ENCODE peak calls at places on chromosomes 5 and 9, in ten cellular contexts. One of them, this sample, is unnamed.

GRCh38 chr9:120711841-120712538 is 2.3 kb downstream of the MEGF9 start:
- DNase-seq in testis: no peak
- DNase-seq in T47D: no peak
- DNase-seq in stimulated activated CD4-positive, alpha-beta T cell treated with anti-CD3 and anti-CD28 coated beads, Interleukin-1b, Interleukin-23, amount 100 ng/mL, for 48 hours: no peak
- DNase-seq in stimulated activated CD8-positive, alpha-beta memory T cell treated with anti-CD3 and anti-CD28 coated beads, Interleukin-12 subunit alpha, Interleukin-12 subunit beta, amount 100 ng/mL, for 1 hour: no peak
- DNase-seq in NCI-H1092 treated with DMSO at 0.1 percent for 48 hours: no peak
- DNase-seq in activated CD8-positive, alpha-beta memory T cell treated with anti-CD3 and anti-CD28 coated beads for 4 hours: no peak
- DNase-seq in GM13977: no peak
- DNase-seq in HS-27A: no peak
- DNase-seq in astrocyte of the spinal cord: no peak
- DNase-seq in this sample: no peak

GRCh38 chr5:98722188-98722587 is 51.3 kb upstream of the RGMB start:
- DNase-seq in T47D: no peak
- DNase-seq in testis: no peak
- DNase-seq in astrocyte of the spinal cord: peak; percentile 9
- DNase-seq in NCI-H1092 treated with DMSO at 0.1 percent for 48 hours: no peak
- DNase-seq in GM13977: no peak
- DNase-seq in stimulated activated CD4-positive, alpha-beta T cell treated with anti-CD3 and anti-CD28 coated beads, Interleukin-1b, Interleukin-23, amount 100 ng/mL, for 48 hours: no peak
- DNase-seq in stimulated activated CD8-positive, alpha-beta memory T cell treated with anti-CD3 and anti-CD28 coated beads, Interleukin-12 subunit alpha, Interleukin-12 subunit beta, amount 100 ng/mL, for 1 hour: no peak
- DNase-seq in HS-27A: no peak
- DNase-seq in activated CD8-positive, alpha-beta memory T cell treated with anti-CD3 and anti-CD28 coated beads for 4 hours: no peak
- DNase-seq in this sample: no peak

GRCh38 chr5:97229196-97229595 is 46.1 kb upstream of the RIOK2 start:
- DNase-seq in stimulated activated CD4-positive, alpha-beta T cell treated with anti-CD3 and anti-CD28 coated beads, Interleukin-1b, Interleukin-23, amount 100 ng/mL, for 48 hours: no peak
- DNase-seq in HS-27A: no peak
- DNase-seq in astrocyte of the spinal cord: no peak
- DNase-seq in NCI-H1092 treated with DMSO at 0.1 percent for 48 hours: no peak
- DNase-seq in testis: no peak
- DNase-seq in GM13977: no peak
- DNase-seq in activated CD8-positive, alpha-beta memory T cell treated with anti-CD3 and anti-CD28 coated beads for 4 hours: no peak
- DNase-seq in stimulated activated CD8-positive, alpha-beta memory T cell treated with anti-CD3 and anti-CD28 coated beads, Interleukin-12 subunit alpha, Interleukin-12 subunit beta, amount 100 ng/mL, for 1 hour: no peak
- DNase-seq in T47D: no peak
- DNase-seq in this sample: no peak

GRCh38 chr5:81400375-81400774 is 6.4 kb upstream of the ACOT12 start:
- DNase-seq in HS-27A: no peak
- DNase-seq in astrocyte of the spinal cord: no peak
- DNase-seq in T47D: no peak
- DNase-seq in stimulated activated CD8-positive, alpha-beta memory T cell treated with anti-CD3 and anti-CD28 coated beads, Interleukin-12 subunit alpha, Interleukin-12 subunit beta, amount 100 ng/mL, for 1 hour: no peak
- DNase-seq in testis: no peak
- DNase-seq in stimulated activated CD4-positive, alpha-beta T cell treated with anti-CD3 and anti-CD28 coated beads, Interleukin-1b, Interleukin-23, amount 100 ng/mL, for 48 hours: no peak
- DNase-seq in activated CD8-positive, alpha-beta memory T cell treated with anti-CD3 and anti-CD28 coated beads for 4 hours: no peak
- DNase-seq in NCI-H1092 treated with DMSO at 0.1 percent for 48 hours: no peak
- DNase-seq in GM13977: no peak
- DNase-seq in this sample: no peak

GRCh38 chr5:169874626-169875025 is 105.7 kb downstream of the INSYN2B start:
- DNase-seq in stimulated activated CD4-positive, alpha-beta T cell treated with anti-CD3 and anti-CD28 coated beads, Interleukin-1b, Interleukin-23, amount 100 ng/mL, for 48 hours: no peak
- DNase-seq in testis: no peak
- DNase-seq in HS-27A: no peak
- DNase-seq in astrocyte of the spinal cord: no peak
- DNase-seq in stimulated activated CD8-positive, alpha-beta memory T cell treated with anti-CD3 and anti-CD28 coated beads, Interleukin-12 subunit alpha, Interleukin-12 subunit beta, amount 100 ng/mL, for 1 hour: no peak
- DNase-seq in T47D: no peak
- DNase-seq in GM13977: no peak
- DNase-seq in NCI-H1092 treated with DMSO at 0.1 percent for 48 hours: no peak
- DNase-seq in activated CD8-positive, alpha-beta memory T cell treated with anti-CD3 and anti-CD28 coated beads for 4 hours: no peak
- DNase-seq in this sample: no peak

GRCh38 chr5:142008813-142009212 is 4.0 kb downstream of the GNPDA1 start:
- DNase-seq in NCI-H1092 treated with DMSO at 0.1 percent for 48 hours: no peak
- DNase-seq in GM13977: no peak
- DNase-seq in stimulated activated CD4-positive, alpha-beta T cell treated with anti-CD3 and anti-CD28 coated beads, Interleukin-1b, Interleukin-23, amount 100 ng/mL, for 48 hours: no peak
- DNase-seq in stimulated activated CD8-positive, alpha-beta memory T cell treated with anti-CD3 and anti-CD28 coated beads, Interleukin-12 subunit alpha, Interleukin-12 subunit beta, amount 100 ng/mL, for 1 hour: no peak
- DNase-seq in testis: no peak
- DNase-seq in activated CD8-positive, alpha-beta memory T cell treated with anti-CD3 and anti-CD28 coated beads for 4 hours: no peak
- DNase-seq in HS-27A: no peak
- DNase-seq in T47D: no peak
- DNase-seq in astrocyte of the spinal cord: no peak
- DNase-seq in this sample: no peak

GRCh38 chr9:99826579-99826978 is 4.9 kb downstream of the NR4A3 start:
- DNase-seq in stimulated activated CD4-positive, alpha-beta T cell treated with anti-CD3 and anti-CD28 coated beads, Interleukin-1b, Interleukin-23, amount 100 ng/mL, for 48 hours: no peak
- DNase-seq in stimulated activated CD8-positive, alpha-beta memory T cell treated with anti-CD3 and anti-CD28 coated beads, Interleukin-12 subunit alpha, Interleukin-12 subunit beta, amount 100 ng/mL, for 1 hour: no peak
- DNase-seq in NCI-H1092 treated with DMSO at 0.1 percent for 48 hours: no peak
- DNase-seq in GM13977: no peak
- DNase-seq in activated CD8-positive, alpha-beta memory T cell treated with anti-CD3 and anti-CD28 coated beads for 4 hours: no peak
- DNase-seq in HS-27A: no peak
- DNase-seq in T47D: no peak
- DNase-seq in testis: no peak
- DNase-seq in astrocyte of the spinal cord: no peak
- DNase-seq in this sample: no peak

GRCh38 chr5:136021016-136021405 is 7.8 kb upstream of the TGFBI start:
- DNase-seq in testis: no peak
- DNase-seq in stimulated activated CD8-positive, alpha-beta memory T cell treated with anti-CD3 and anti-CD28 coated beads, Interleukin-12 subunit alpha, Interleukin-12 subunit beta, amount 100 ng/mL, for 1 hour: no peak
- DNase-seq in NCI-H1092 treated with DMSO at 0.1 percent for 48 hours: no peak
- DNase-seq in activated CD8-positive, alpha-beta memory T cell treated with anti-CD3 and anti-CD28 coated beads for 4 hours: no peak
- DNase-seq in GM13977: no peak
- DNase-seq in HS-27A: no peak
- DNase-seq in stimulated activated CD4-positive, alpha-beta T cell treated with anti-CD3 and anti-CD28 coated beads, Interleukin-1b, Interleukin-23, amount 100 ng/mL, for 48 hours: no peak
- DNase-seq in astrocyte of the spinal cord: no peak
- DNase-seq in T47D: no peak
- DNase-seq in this sample: no peak

GRCh38 chr5:53482717-53483638 is 2.5 kb downstream of the FST start:
- DNase-seq in testis: peak; percentile 34
- DNase-seq in stimulated activated CD8-positive, alpha-beta memory T cell treated with anti-CD3 and anti-CD28 coated beads, Interleukin-12 subunit alpha, Interleukin-12 subunit beta, amount 100 ng/mL, for 1 hour: no peak
- DNase-seq in astrocyte of the spinal cord: peak; percentile 29
- DNase-seq in HS-27A: no peak
- DNase-seq in NCI-H1092 treated with DMSO at 0.1 percent for 48 hours: no peak
- DNase-seq in activated CD8-positive, alpha-beta memory T cell treated with anti-CD3 and anti-CD28 coated beads for 4 hours: no peak
- DNase-seq in stimulated activated CD4-positive, alpha-beta T cell treated with anti-CD3 and anti-CD28 coated beads, Interleukin-1b, Interleukin-23, amount 100 ng/mL, for 48 hours: no peak
- DNase-seq in T47D: no peak
- DNase-seq in GM13977: peak; percentile 37
- DNase-seq in this sample: no peak

GRCh38 chr5:127312131-127312530 is 21.5 kb downstream of the MEGF10 start:
- DNase-seq in astrocyte of the spinal cord: no peak
- DNase-seq in stimulated activated CD8-positive, alpha-beta memory T cell treated with anti-CD3 and anti-CD28 coated beads, Interleukin-12 subunit alpha, Interleukin-12 subunit beta, amount 100 ng/mL, for 1 hour: no peak
- DNase-seq in stimulated activated CD4-positive, alpha-beta T cell treated with anti-CD3 and anti-CD28 coated beads, Interleukin-1b, Interleukin-23, amount 100 ng/mL, for 48 hours: no peak
- DNase-seq in testis: no peak
- DNase-seq in NCI-H1092 treated with DMSO at 0.1 percent for 48 hours: peak; percentile 49
- DNase-seq in T47D: no peak
- DNase-seq in HS-27A: no peak
- DNase-seq in activated CD8-positive, alpha-beta memory T cell treated with anti-CD3 and anti-CD28 coated beads for 4 hours: no peak
- DNase-seq in GM13977: no peak
- DNase-seq in this sample: no peak

GRCh38 chr5:136781464-136781863 is 416.1 kb upstream of the TRPC7 start:
- DNase-seq in stimulated activated CD4-positive, alpha-beta T cell treated with anti-CD3 and anti-CD28 coated beads, Interleukin-1b, Interleukin-23, amount 100 ng/mL, for 48 hours: no peak
- DNase-seq in activated CD8-positive, alpha-beta memory T cell treated with anti-CD3 and anti-CD28 coated beads for 4 hours: no peak
- DNase-seq in stimulated activated CD8-positive, alpha-beta memory T cell treated with anti-CD3 and anti-CD28 coated beads, Interleukin-12 subunit alpha, Interleukin-12 subunit beta, amount 100 ng/mL, for 1 hour: no peak
- DNase-seq in GM13977: no peak
- DNase-seq in T47D: no peak
- DNase-seq in HS-27A: no peak
- DNase-seq in testis: no peak
- DNase-seq in NCI-H1092 treated with DMSO at 0.1 percent for 48 hours: no peak
- DNase-seq in astrocyte of the spinal cord: peak; percentile 63
- DNase-seq in this sample: no peak

GRCh38 chr5:37615184-37615583 is 224.7 kb downstream of the GDNF start:
- DNase-seq in T47D: no peak
- DNase-seq in stimulated activated CD8-positive, alpha-beta memory T cell treated with anti-CD3 and anti-CD28 coated beads, Interleukin-12 subunit alpha, Interleukin-12 subunit beta, amount 100 ng/mL, for 1 hour: no peak
- DNase-seq in GM13977: no peak
- DNase-seq in activated CD8-positive, alpha-beta memory T cell treated with anti-CD3 and anti-CD28 coated beads for 4 hours: no peak
- DNase-seq in NCI-H1092 treated with DMSO at 0.1 percent for 48 hours: no peak
- DNase-seq in testis: no peak
- DNase-seq in HS-27A: peak; percentile 68
- DNase-seq in astrocyte of the spinal cord: peak; percentile 94
- DNase-seq in stimulated activated CD4-positive, alpha-beta T cell treated with anti-CD3 and anti-CD28 coated beads, Interleukin-1b, Interleukin-23, amount 100 ng/mL, for 48 hours: no peak
- DNase-seq in this sample: no peak

GRCh38 chr9:78858266-78858665 is 561.3 kb downstream of the PSAT1 start:
- DNase-seq in testis: no peak
- DNase-seq in stimulated activated CD8-positive, alpha-beta memory T cell treated with anti-CD3 and anti-CD28 coated beads, Interleukin-12 subunit alpha, Interleukin-12 subunit beta, amount 100 ng/mL, for 1 hour: no peak
- DNase-seq in GM13977: no peak
- DNase-seq in stimulated activated CD4-positive, alpha-beta T cell treated with anti-CD3 and anti-CD28 coated beads, Interleukin-1b, Interleukin-23, amount 100 ng/mL, for 48 hours: no peak
- DNase-seq in activated CD8-positive, alpha-beta memory T cell treated with anti-CD3 and anti-CD28 coated beads for 4 hours: no peak
- DNase-seq in T47D: no peak
- DNase-seq in astrocyte of the spinal cord: no peak
- DNase-seq in HS-27A: no peak
- DNase-seq in NCI-H1092 treated with DMSO at 0.1 percent for 48 hours: no peak
- DNase-seq in this sample: no peak

GRCh38 chr5:132417010-132417439 is 47.5 kb downstream of the SLC22A5 start:
- DNase-seq in T47D: no peak
- DNase-seq in testis: no peak
- DNase-seq in stimulated activated CD4-positive, alpha-beta T cell treated with anti-CD3 and anti-CD28 coated beads, Interleukin-1b, Interleukin-23, amount 100 ng/mL, for 48 hours: no peak
- DNase-seq in stimulated activated CD8-positive, alpha-beta memory T cell treated with anti-CD3 and anti-CD28 coated beads, Interleukin-12 subunit alpha, Interleukin-12 subunit beta, amount 100 ng/mL, for 1 hour: no peak
- DNase-seq in GM13977: no peak
- DNase-seq in HS-27A: no peak
- DNase-seq in astrocyte of the spinal cord: no peak
- DNase-seq in NCI-H1092 treated with DMSO at 0.1 percent for 48 hours: no peak
- DNase-seq in activated CD8-positive, alpha-beta memory T cell treated with anti-CD3 and anti-CD28 coated beads for 4 hours: no peak
- DNase-seq in this sample: no peak

GRCh38 chr9:134533850-134534585 is 107.6 kb upstream of the COL5A1 start:
- DNase-seq in NCI-H1092 treated with DMSO at 0.1 percent for 48 hours: no peak
- DNase-seq in astrocyte of the spinal cord: peak; percentile 62
- DNase-seq in testis: no peak
- DNase-seq in GM13977: no peak
- DNase-seq in stimulated activated CD8-positive, alpha-beta memory T cell treated with anti-CD3 and anti-CD28 coated beads, Interleukin-12 subunit alpha, Interleukin-12 subunit beta, amount 100 ng/mL, for 1 hour: no peak
- DNase-seq in activated CD8-positive, alpha-beta memory T cell treated with anti-CD3 and anti-CD28 coated beads for 4 hours: no peak
- DNase-seq in HS-27A: no peak
- DNase-seq in stimulated activated CD4-positive, alpha-beta T cell treated with anti-CD3 and anti-CD28 coated beads, Interleukin-1b, Interleukin-23, amount 100 ng/mL, for 48 hours: no peak
- DNase-seq in T47D: no peak
- DNase-seq in this sample: peak; percentile 60

GRCh38 chr9:135521608-135522095 is 412 bp downstream of the LCN1 start:
- DNase-seq in stimulated activated CD8-positive, alpha-beta memory T cell treated with anti-CD3 and anti-CD28 coated beads, Interleukin-12 subunit alpha, Interleukin-12 subunit beta, amount 100 ng/mL, for 1 hour: no peak
- DNase-seq in stimulated activated CD4-positive, alpha-beta T cell treated with anti-CD3 and anti-CD28 coated beads, Interleukin-1b, Interleukin-23, amount 100 ng/mL, for 48 hours: no peak
- DNase-seq in testis: no peak
- DNase-seq in T47D: no peak
- DNase-seq in astrocyte of the spinal cord: no peak
- DNase-seq in HS-27A: no peak
- DNase-seq in activated CD8-positive, alpha-beta memory T cell treated with anti-CD3 and anti-CD28 coated beads for 4 hours: no peak
- DNase-seq in GM13977: peak; percentile 5
- DNase-seq in NCI-H1092 treated with DMSO at 0.1 percent for 48 hours: no peak
- DNase-seq in this sample: no peak

GRCh38 chr5:53053364-53053763 is 56.2 kb downstream of the MOCS2 start:
- DNase-seq in NCI-H1092 treated with DMSO at 0.1 percent for 48 hours: no peak
- DNase-seq in astrocyte of the spinal cord: no peak
- DNase-seq in HS-27A: no peak
- DNase-seq in stimulated activated CD4-positive, alpha-beta T cell treated with anti-CD3 and anti-CD28 coated beads, Interleukin-1b, Interleukin-23, amount 100 ng/mL, for 48 hours: no peak
- DNase-seq in testis: no peak
- DNase-seq in activated CD8-positive, alpha-beta memory T cell treated with anti-CD3 and anti-CD28 coated beads for 4 hours: no peak
- DNase-seq in T47D: no peak
- DNase-seq in stimulated activated CD8-positive, alpha-beta memory T cell treated with anti-CD3 and anti-CD28 coated beads, Interleukin-12 subunit alpha, Interleukin-12 subunit beta, amount 100 ng/mL, for 1 hour: no peak
- DNase-seq in GM13977: no peak
- DNase-seq in this sample: no peak

GRCh38 chr5:148957591-148958202 is 105.2 kb downstream of the SH3TC2 start:
- DNase-seq in activated CD8-positive, alpha-beta memory T cell treated with anti-CD3 and anti-CD28 coated beads for 4 hours: peak; percentile 4
- DNase-seq in testis: peak; percentile 51
- DNase-seq in T47D: no peak
- DNase-seq in stimulated activated CD8-positive, alpha-beta memory T cell treated with anti-CD3 and anti-CD28 coated beads, Interleukin-12 subunit alpha, Interleukin-12 subunit beta, amount 100 ng/mL, for 1 hour: peak; percentile 23
- DNase-seq in HS-27A: no peak
- DNase-seq in NCI-H1092 treated with DMSO at 0.1 percent for 48 hours: peak; percentile 11
- DNase-seq in astrocyte of the spinal cord: peak; percentile 46
- DNase-seq in stimulated activated CD4-positive, alpha-beta T cell treated with anti-CD3 and anti-CD28 coated beads, Interleukin-1b, Interleukin-23, amount 100 ng/mL, for 48 hours: peak; percentile 41
- DNase-seq in GM13977: peak; percentile 50
- DNase-seq in this sample: peak; percentile 13

GRCh38 chr9:137482094-137482781 is 23.1 kb upstream of the NSMF start:
- DNase-seq in NCI-H1092 treated with DMSO at 0.1 percent for 48 hours: no peak
- DNase-seq in astrocyte of the spinal cord: peak; percentile 61
- DNase-seq in stimulated activated CD4-positive, alpha-beta T cell treated with anti-CD3 and anti-CD28 coated beads, Interleukin-1b, Interleukin-23, amount 100 ng/mL, for 48 hours: no peak
- DNase-seq in GM13977: no peak
- DNase-seq in T47D: peak; percentile 83
- DNase-seq in HS-27A: no peak
- DNase-seq in testis: peak; percentile 69
- DNase-seq in activated CD8-positive, alpha-beta memory T cell treated with anti-CD3 and anti-CD28 coated beads for 4 hours: no peak
- DNase-seq in stimulated activated CD8-positive, alpha-beta memory T cell treated with anti-CD3 and anti-CD28 coated beads, Interleukin-12 subunit alpha, Interleukin-12 subunit beta, amount 100 ng/mL, for 1 hour: no peak
- DNase-seq in this sample: peak; percentile 84

GRCh38 chr5:177357459-177358332 is at the start of gene RGS14:
- DNase-seq in testis: no peak
- DNase-seq in NCI-H1092 treated with DMSO at 0.1 percent for 48 hours: peak; percentile 24
- DNase-seq in astrocyte of the spinal cord: peak; percentile 18
- DNase-seq in T47D: no peak
- DNase-seq in activated CD8-positive, alpha-beta memory T cell treated with anti-CD3 and anti-CD28 coated beads for 4 hours: peak; percentile 44
- DNase-seq in stimulated activated CD4-positive, alpha-beta T cell treated with anti-CD3 and anti-CD28 coated beads, Interleukin-1b, Interleukin-23, amount 100 ng/mL, for 48 hours: peak; percentile 56
- DNase-seq in stimulated activated CD8-positive, alpha-beta memory T cell treated with anti-CD3 and anti-CD28 coated beads, Interleukin-12 subunit alpha, Interleukin-12 subunit beta, amount 100 ng/mL, for 1 hour: peak; percentile 42
- DNase-seq in HS-27A: no peak
- DNase-seq in GM13977: peak; percentile 91
- DNase-seq in this sample: peak; percentile 45

GRCh38 chr5:138149530-138149929 is 10.3 kb upstream of the NME5 start:
- DNase-seq in T47D: no peak
- DNase-seq in activated CD8-positive, alpha-beta memory T cell treated with anti-CD3 and anti-CD28 coated beads for 4 hours: no peak
- DNase-seq in astrocyte of the spinal cord: no peak
- DNase-seq in stimulated activated CD8-positive, alpha-beta memory T cell treated with anti-CD3 and anti-CD28 coated beads, Interleukin-12 subunit alpha, Interleukin-12 subunit beta, amount 100 ng/mL, for 1 hour: no peak
- DNase-seq in stimulated activated CD4-positive, alpha-beta T cell treated with anti-CD3 and anti-CD28 coated beads, Interleukin-1b, Interleukin-23, amount 100 ng/mL, for 48 hours: no peak
- DNase-seq in NCI-H1092 treated with DMSO at 0.1 percent for 48 hours: no peak
- DNase-seq in HS-27A: no peak
- DNase-seq in testis: no peak
- DNase-seq in GM13977: no peak
- DNase-seq in this sample: no peak

GRCh38 chr5:82620957-82621600 is 342.9 kb upstream of the RPS23 start:
- DNase-seq in testis: no peak
- DNase-seq in GM13977: no peak
- DNase-seq in activated CD8-positive, alpha-beta memory T cell treated with anti-CD3 and anti-CD28 coated beads for 4 hours: no peak
- DNase-seq in T47D: no peak
- DNase-seq in HS-27A: no peak
- DNase-seq in NCI-H1092 treated with DMSO at 0.1 percent for 48 hours: no peak
- DNase-seq in stimulated activated CD4-positive, alpha-beta T cell treated with anti-CD3 and anti-CD28 coated beads, Interleukin-1b, Interleukin-23, amount 100 ng/mL, for 48 hours: no peak
- DNase-seq in stimulated activated CD8-positive, alpha-beta memory T cell treated with anti-CD3 and anti-CD28 coated beads, Interleukin-12 subunit alpha, Interleukin-12 subunit beta, amount 100 ng/mL, for 1 hour: no peak
- DNase-seq in astrocyte of the spinal cord: peak; percentile 80
- DNase-seq in this sample: no peak

GRCh38 chr5:28743362-28743761 is 1705.0 kb upstream of the CDH9 start:
- DNase-seq in GM13977: no peak
- DNase-seq in stimulated activated CD8-positive, alpha-beta memory T cell treated with anti-CD3 and anti-CD28 coated beads, Interleukin-12 subunit alpha, Interleukin-12 subunit beta, amount 100 ng/mL, for 1 hour: no peak
- DNase-seq in T47D: no peak
- DNase-seq in activated CD8-positive, alpha-beta memory T cell treated with anti-CD3 and anti-CD28 coated beads for 4 hours: no peak
- DNase-seq in testis: no peak
- DNase-seq in HS-27A: no peak
- DNase-seq in stimulated activated CD4-positive, alpha-beta T cell treated with anti-CD3 and anti-CD28 coated beads, Interleukin-1b, Interleukin-23, amount 100 ng/mL, for 48 hours: no peak
- DNase-seq in NCI-H1092 treated with DMSO at 0.1 percent for 48 hours: no peak
- DNase-seq in astrocyte of the spinal cord: peak; percentile 67
- DNase-seq in this sample: no peak

GRCh38 chr5:6704361-6704851 is 8.8 kb upstream of the TENT4A start:
- DNase-seq in T47D: no peak
- DNase-seq in GM13977: no peak
- DNase-seq in testis: no peak
- DNase-seq in stimulated activated CD8-positive, alpha-beta memory T cell treated with anti-CD3 and anti-CD28 coated beads, Interleukin-12 subunit alpha, Interleukin-12 subunit beta, amount 100 ng/mL, for 1 hour: no peak
- DNase-seq in HS-27A: peak; percentile 40
- DNase-seq in stimulated activated CD4-positive, alpha-beta T cell treated with anti-CD3 and anti-CD28 coated beads, Interleukin-1b, Interleukin-23, amount 100 ng/mL, for 48 hours: no peak
- DNase-seq in activated CD8-positive, alpha-beta memory T cell treated with anti-CD3 and anti-CD28 coated beads for 4 hours: no peak
- DNase-seq in NCI-H1092 treated with DMSO at 0.1 percent for 48 hours: no peak
- DNase-seq in astrocyte of the spinal cord: peak; percentile 88
- DNase-seq in this sample: no peak

GRCh38 chr9:87642330-87643110 is 83.4 kb upstream of the CTSL start:
- DNase-seq in T47D: no peak
- DNase-seq in NCI-H1092 treated with DMSO at 0.1 percent for 48 hours: no peak
- DNase-seq in stimulated activated CD4-positive, alpha-beta T cell treated with anti-CD3 and anti-CD28 coated beads, Interleukin-1b, Interleukin-23, amount 100 ng/mL, for 48 hours: no peak
- DNase-seq in stimulated activated CD8-positive, alpha-beta memory T cell treated with anti-CD3 and anti-CD28 coated beads, Interleukin-12 subunit alpha, Interleukin-12 subunit beta, amount 100 ng/mL, for 1 hour: no peak
- DNase-seq in activated CD8-positive, alpha-beta memory T cell treated with anti-CD3 and anti-CD28 coated beads for 4 hours: no peak
- DNase-seq in astrocyte of the spinal cord: no peak
- DNase-seq in HS-27A: no peak
- DNase-seq in testis: no peak
- DNase-seq in GM13977: no peak
- DNase-seq in this sample: no peak

GRCh38 chr5:109907751-109908150 is 218.0 kb downstream of the MAN2A1 start:
- DNase-seq in GM13977: no peak
- DNase-seq in stimulated activated CD8-positive, alpha-beta memory T cell treated with anti-CD3 and anti-CD28 coated beads, Interleukin-12 subunit alpha, Interleukin-12 subunit beta, amount 100 ng/mL, for 1 hour: no peak
- DNase-seq in T47D: no peak
- DNase-seq in testis: no peak
- DNase-seq in activated CD8-positive, alpha-beta memory T cell treated with anti-CD3 and anti-CD28 coated beads for 4 hours: no peak
- DNase-seq in astrocyte of the spinal cord: peak; percentile 64
- DNase-seq in stimulated activated CD4-positive, alpha-beta T cell treated with anti-CD3 and anti-CD28 coated beads, Interleukin-1b, Interleukin-23, amount 100 ng/mL, for 48 hours: no peak
- DNase-seq in NCI-H1092 treated with DMSO at 0.1 percent for 48 hours: no peak
- DNase-seq in HS-27A: no peak
- DNase-seq in this sample: no peak

GRCh38 chr9:137586854-137587253 is 3.5 kb downstream of the ZMYND19 start:
- DNase-seq in activated CD8-positive, alpha-beta memory T cell treated with anti-CD3 and anti-CD28 coated beads for 4 hours: no peak
- DNase-seq in stimulated activated CD8-positive, alpha-beta memory T cell treated with anti-CD3 and anti-CD28 coated beads, Interleukin-12 subunit alpha, Interleukin-12 subunit beta, amount 100 ng/mL, for 1 hour: no peak
- DNase-seq in stimulated activated CD4-positive, alpha-beta T cell treated with anti-CD3 and anti-CD28 coated beads, Interleukin-1b, Interleukin-23, amount 100 ng/mL, for 48 hours: no peak
- DNase-seq in GM13977: no peak
- DNase-seq in HS-27A: no peak
- DNase-seq in astrocyte of the spinal cord: no peak
- DNase-seq in testis: no peak
- DNase-seq in NCI-H1092 treated with DMSO at 0.1 percent for 48 hours: no peak
- DNase-seq in T47D: no peak
- DNase-seq in this sample: no peak

GRCh38 chr5:14741721-14742426 is 77.4 kb downstream of the OTULIN start:
- DNase-seq in testis: no peak
- DNase-seq in T47D: no peak
- DNase-seq in NCI-H1092 treated with DMSO at 0.1 percent for 48 hours: no peak
- DNase-seq in stimulated activated CD8-positive, alpha-beta memory T cell treated with anti-CD3 and anti-CD28 coated beads, Interleukin-12 subunit alpha, Interleukin-12 subunit beta, amount 100 ng/mL, for 1 hour: no peak
- DNase-seq in HS-27A: no peak
- DNase-seq in astrocyte of the spinal cord: no peak
- DNase-seq in GM13977: no peak
- DNase-seq in stimulated activated CD4-positive, alpha-beta T cell treated with anti-CD3 and anti-CD28 coated beads, Interleukin-1b, Interleukin-23, amount 100 ng/mL, for 48 hours: no peak
- DNase-seq in activated CD8-positive, alpha-beta memory T cell treated with anti-CD3 and anti-CD28 coated beads for 4 hours: no peak
- DNase-seq in this sample: no peak